ENCODE peak calls at places on chromosomes 16 and 17, in six cellular contexts. E is heart right ventricle, J is lung, W is colonic mucosa, G is mesendoderm, C is heart left ventricle. D is an unnamed sample.

GRCh38 chr17:50845260-50846147 is 10.1 kb downstream of the WFIKKN2 start:
- DNase-seq in J (no peak), C (no peak), E (no peak), W (no peak), G (peak; percentile 51), D (no peak)

GRCh38 chr16:4640572-4641305 is 16.1 kb downstream of the MGRN1 start:
- DNase-seq in G (no peak), C (no peak), J (peak; percentile 60), E (no peak), W (no peak), D (no peak)

GRCh38 chr17:36136439-36136838 is 32.8 kb downstream of the CCL4 start:
- DNase-seq in E (no peak), J (no peak), W (no peak), C (no peak), G (no peak), D (no peak)

GRCh38 chr16:65754799-65755691 is 611.4 kb upstream of the CDH5 start:
- DNase-seq in W (peak; percentile 17), J (no peak), G (no peak), C (no peak), E (no peak), D (peak; percentile 23)

GRCh38 chr16:88454315-88455057 is 1.4 kb downstream of the ZFPM1 start:
- DNase-seq in E (no peak), W (peak; percentile 67), J (no peak), G (no peak), C (no peak), D (no peak)

GRCh38 chr17:39776267-39776666 is 38.5 kb downstream of the GRB7 start:
- DNase-seq in E (no peak), W (no peak), J (no peak), G (no peak), C (no peak), D (no peak)

GRCh38 chr17:82978765-82979349 is 100.6 kb upstream of the METRNL start:
- DNase-seq in C (no peak), G (no peak), W (no peak), J (no peak), E (no peak), D (no peak)

GRCh38 chr16:75070055-75070841 is 46.3 kb downstream of the LDHD start:
- DNase-seq in C (peak; percentile 81), G (no peak), W (peak; percentile 52), J (no peak), E (peak; percentile 69), D (no peak)

GRCh38 chr16:80640316-80640715 is 99.5 kb downstream of the DYNLRB2 start:
- DNase-seq in E (no peak), G (no peak), C (no peak), J (no peak), W (no peak), D (no peak)

GRCh38 chr16:10827691-10828341 is 9.2 kb upstream of the TVP23A start:
- DNase-seq in W (peak; percentile 52), J (peak; percentile 75), E (peak; percentile 86), C (peak; percentile 90), G (no peak), D (peak; percentile 96)

GRCh38 chr16:25258856-25259179 is 1.2 kb upstream of the ZKSCAN2 start:
- DNase-seq in W (no peak), G (peak; percentile 81), E (no peak), J (no peak), C (no peak), D (no peak)

GRCh38 chr17:77208217-77208808 is 67.5 kb downstream of the SEC14L1 start:
- DNase-seq in C (no peak), G (peak; percentile 84), J (no peak), W (no peak), E (no peak), D (peak; percentile 66)

GRCh38 chr17:34009946-34010345 is 245.1 kb upstream of the CCL2 start:
- DNase-seq in J (no peak), G (peak; percentile 64), E (no peak), W (no peak), C (no peak), D (no peak)

GRCh38 chr17:49687878-49688491 is 10.1 kb upstream of the SPOP start:
- DNase-seq in C (no peak), W (no peak), E (no peak), J (no peak), G (no peak), D (peak; percentile 42)

GRCh38 chr17:76000016-76000754 is 470 bp upstream of the CDK3 start:
- DNase-seq in C (peak; percentile 71), W (peak; percentile 78), E (no peak), J (no peak), G (peak; percentile 85), D (no peak)

GRCh38 chr16:85057948-85058347 is 30.4 kb downstream of the KIAA0513 start:
- DNase-seq in E (no peak), G (no peak), C (no peak), W (no peak), J (no peak), D (no peak)

GRCh38 chr17:16258916-16259315 is 41.9 kb downstream of the PIGL start:
- DNase-seq in J (no peak), C (no peak), E (no peak), W (no peak), G (no peak), D (no peak)

GRCh38 chr17:52287611-52288010 is 129.1 kb upstream of the CA10 start:
- DNase-seq in J (no peak), C (no peak), G (no peak), W (no peak), E (no peak), D (no peak)

GRCh38 chr16:79599837-79600635 is 501 bp downstream of the MAF start:
- DNase-seq in G (peak; percentile 70), J (no peak), E (peak; percentile 75), W (peak; percentile 32), C (peak; percentile 82), D (no peak)

GRCh38 chr17:82419471-82419995 is 1.1 kb upstream of the OGFOD3 start:
- DNase-seq in E (no peak), G (no peak), J (no peak), W (no peak), C (no peak), D (peak; percentile 17)

GRCh38 chr17:1730345-1731193 is 6.1 kb downstream of the WDR81 start:
- DNase-seq in E (peak; percentile 88), G (no peak), C (peak; percentile 92), J (peak; percentile 66), W (peak; percentile 52), D (peak; percentile 91)

GRCh38 chr16:65180986-65181710 is 59.3 kb upstream of the CDH11 start:
- DNase-seq in J (no peak), G (no peak), W (no peak), E (no peak), C (no peak), D (no peak)

GRCh38 chr17:27797390-27798091 is 2.8 kb downstream of the NOS2 start:
- DNase-seq in E (no peak), C (no peak), G (no peak), J (no peak), W (peak; percentile 67), D (no peak)

GRCh38 chr17:5563451-5563850 is 20.9 kb downstream of the NLRP1 start:
- DNase-seq in E (no peak), J (no peak), G (no peak), W (no peak), C (no peak), D (peak; percentile 63)

GRCh38 chr17:20299013-20299412 is 168.3 kb downstream of the LGALS9B start:
- DNase-seq in W (no peak), J (no peak), E (no peak), G (no peak), C (no peak), D (no peak)

GRCh38 chr17:57966246-57966645 is 11.0 kb upstream of the CUEDC1 start:
- DNase-seq in W (no peak), E (no peak), G (no peak), J (peak; percentile 11), C (no peak), D (no peak)

GRCh38 chr16:2031081-2031577 is 4.4 kb downstream of the NHERF2 start:
- DNase-seq in E (peak; percentile 77), C (peak; percentile 84), W (no peak), G (no peak), J (no peak), D (no peak)

GRCh38 chr16:2032285-2033056 is 5.8 kb downstream of the NHERF2 start:
- DNase-seq in J (no peak), E (no peak), C (no peak), G (no peak), W (no peak), D (no peak)

GRCh38 chr16:2034695-2035430 is 8.2 kb downstream of the NHERF2 start:
- DNase-seq in G (no peak), W (no peak), C (no peak), E (peak; percentile 53), J (no peak), D (no peak)

GRCh38 chr16:2035431-2036199 is 8.9 kb downstream of the NHERF2 start:
- DNase-seq in E (peak; percentile 74), J (peak; percentile 80), W (peak; percentile 48), G (no peak), C (peak; percentile 79), D (peak; percentile 78)

GRCh38 chr16:2033057-2033911 is 6.6 kb downstream of the NHERF2 start:
- DNase-seq in E (peak; percentile 79), W (no peak), J (no peak), G (peak; percentile 45), C (peak; percentile 86), D (peak; percentile 61)
- H3K4me3 ChIP-seq in E (peak overlapping the region; percentile 52), W (peak overlapping the region; percentile 6), J (peak overlapping the region; percentile 66), G (no peak overlapping the region), C (peak overlapping the region; percentile 35), D (peak overlapping the region; percentile 22)

GRCh38 chr17:73643846-73644144 is 450 bp downstream of the SDK2 start:
- DNase-seq in W (no peak), E (no peak), J (no peak), C (no peak), G (no peak), D (no peak)
- H3K4me3 ChIP-seq in W (peak overlapping the region; percentile 45), E (peak overlapping the region; percentile 55), J (peak overlapping the region; percentile 3), C (peak overlapping the region; percentile 45), G (peak overlapping the region; percentile 78), D (no peak overlapping the region)

DNA sequence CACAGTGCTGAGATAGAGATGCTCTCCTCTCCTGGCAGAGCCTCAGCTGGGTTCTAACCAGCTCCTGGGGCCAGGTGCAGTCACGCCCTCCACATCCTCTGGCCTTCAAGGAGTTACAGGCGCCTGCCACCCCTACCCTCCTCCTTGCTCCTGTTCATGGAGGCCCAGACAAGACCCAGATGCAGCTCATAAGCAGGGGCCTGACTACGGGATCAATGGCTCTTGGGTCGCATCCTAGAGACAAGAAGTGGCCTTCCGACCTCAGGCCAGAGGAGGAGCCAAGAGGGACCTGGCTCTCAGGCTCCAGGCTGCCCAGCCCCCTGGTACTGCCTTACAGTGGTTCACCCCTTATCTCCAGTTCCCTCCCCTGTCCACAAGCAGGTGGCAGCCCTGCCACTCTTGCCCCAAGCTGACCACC is 23.0 kb downstream of the ARHGAP27 start:
- DNase-seq in J (no peak), G (no peak), C (no peak), E (no peak), W (no peak), D (no peak)
- H3K4me3 ChIP-seq in J (peak overlapping the region; percentile 18), G (no peak overlapping the region), C (no peak overlapping the region), E (peak overlapping the region; percentile 73), W (peak overlapping the region; percentile 41), D (no peak overlapping the region)

DNA sequence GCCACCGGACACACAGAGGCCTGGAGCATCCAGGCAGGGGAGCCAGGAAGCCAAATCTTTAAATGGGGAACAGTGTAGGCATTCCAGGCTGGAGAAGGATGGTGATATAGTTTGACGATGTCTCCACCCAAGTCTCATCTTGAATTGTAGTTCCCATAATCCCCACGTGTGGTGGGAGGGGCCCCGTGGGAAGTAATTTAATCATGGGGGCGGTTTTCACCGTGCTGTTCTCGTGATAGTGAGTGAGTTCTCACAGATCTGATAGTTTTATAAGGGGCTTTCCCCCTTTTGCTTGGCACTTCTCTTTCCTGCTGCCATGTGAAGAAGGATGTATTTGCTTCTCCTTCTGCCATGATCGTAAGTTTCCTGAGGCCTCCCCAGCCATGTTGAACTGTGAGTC is 28.8 kb downstream of the GINS3 start:
- DNase-seq in G (no peak), J (no peak), C (no peak), W (no peak), E (no peak), D (no peak)
- H3K4me3 ChIP-seq in G (no peak overlapping the region), J (no peak overlapping the region), C (no peak overlapping the region), W (no peak overlapping the region), E (no peak overlapping the region), D (no peak overlapping the region)